ENCODE peak calls at places on chromosomes 4 and X, in eight cellular contexts. I is T-helper 2 cell; D is globus pallidus; X is NCI-H1092 treated with DMSO at 0.1 percent for 48 hours; B is effector CD4-positive, alpha-beta T cell; W is dorsolateral prefrontal cortex; J is amniotic epithelial cell; K is anterior cingulate cortex. Q is an unnamed sample.

GRCh38 chr4:23163649-23164436 is 471.1 kb downstream of the GBA3 start:
- DNase-seq in I (no peak), D (no peak), X (no peak), B (no peak), W (no peak), J (no peak), K (no peak), Q (no peak)

GRCh38 chr4:177446571-177446970 is 4.3 kb upstream of the AGA start:
- DNase-seq in I (no peak), D (no peak), X (no peak), B (no peak), W (no peak), J (peak; percentile 51), K (no peak), Q (no peak)

GRCh38 chr4:142656178-142656577 is 189.9 kb downstream of the INPP4B start:
- DNase-seq in I (no peak), D (no peak), X (no peak), B (no peak), W (no peak), J (peak; percentile 32), K (no peak), Q (no peak)

GRCh38 chr4:37892641-37893040 is 1.8 kb downstream of the TBC1D1 start:
- DNase-seq in I (peak; percentile 32), D (no peak), X (no peak), B (peak; percentile 21), W (no peak), J (no peak), K (no peak), Q (no peak)

GRCh38 chrX:65723706-65724105 is 56.3 kb downstream of the MSN start:
- DNase-seq in I (peak; percentile 59), D (no peak), X (no peak), B (peak; percentile 6), W (no peak), J (peak; percentile 40), K (no peak), Q (no peak)

GRCh38 chr4:128549636-128550035 is 259.9 kb upstream of the JADE1 start:
- DNase-seq in I (no peak), D (no peak), X (no peak), B (no peak), W (no peak), J (no peak), K (no peak), Q (no peak)

GRCh38 chr4:89364559-89364958 is 57.0 kb upstream of the GPRIN3 start:
- DNase-seq in I (no peak), D (no peak), X (no peak), B (no peak), W (no peak), J (no peak), K (no peak), Q (peak; percentile 26)

GRCh38 chr4:23728393-23728792 is 161.5 kb downstream of the PPARGC1A start:
- DNase-seq in I (no peak), D (no peak), X (no peak), B (no peak), W (no peak), J (peak; percentile 2), K (peak; percentile 4), Q (no peak)

GRCh38 chr4:169439244-169439643 is 168.5 kb upstream of the SH3RF1 start:
- DNase-seq in I (no peak), D (peak; percentile 31), X (no peak), B (no peak), W (no peak), J (no peak), K (no peak), Q (no peak)

GRCh38 chr4:153222162-153222789 is 18.0 kb downstream of the TRIM2 start:
- DNase-seq in I (peak; percentile 19), D (peak; percentile 59), X (peak; percentile 82), B (no peak), W (peak; percentile 61), J (peak; percentile 82), K (peak; percentile 71), Q (peak; percentile 82)